ENCODE peak calls at places on chromosomes 4 and X, in six cellular contexts. One of them, this sample, is unnamed.

GRCh38 chr4:82954212-82954611 is 53.7 kb downstream of the THAP9 start:
- DNase-seq in mucosa of descending colon: no peak
- DNase-seq in GM12865: no peak
- DNase-seq in bronchial epithelial cell: no peak
- DNase-seq in left ventricle myocardium inferior: no peak
- DNase-seq in Karpas-422: no peak
- DNase-seq in this sample: no peak

GRCh38 chr4:125070869-125071268 is 243.9 kb upstream of the FAT4 start:
- DNase-seq in mucosa of descending colon: no peak
- DNase-seq in GM12865: no peak
- DNase-seq in bronchial epithelial cell: peak; percentile 17
- DNase-seq in left ventricle myocardium inferior: no peak
- DNase-seq in Karpas-422: no peak
- DNase-seq in this sample: no peak

GRCh38 chr4:22573198-22573597 is 57.3 kb upstream of the ADGRA3 start:
- DNase-seq in mucosa of descending colon: peak; percentile 73
- DNase-seq in GM12865: no peak
- DNase-seq in bronchial epithelial cell: no peak
- DNase-seq in left ventricle myocardium inferior: peak; percentile 71
- DNase-seq in Karpas-422: no peak
- DNase-seq in this sample: no peak

GRCh38 chrX:56978172-56978571 is 17.2 kb downstream of the SPIN3 start:
- DNase-seq in mucosa of descending colon: peak; percentile 43
- DNase-seq in GM12865: peak; percentile 61
- DNase-seq in bronchial epithelial cell: peak; percentile 51
- DNase-seq in left ventricle myocardium inferior: no peak
- DNase-seq in Karpas-422: peak; percentile 84
- DNase-seq in this sample: peak; percentile 53

GRCh38 chrX:2756534-2756933 is 4.7 kb downstream of the XG start:
- DNase-seq in mucosa of descending colon: no peak
- DNase-seq in GM12865: no peak
- DNase-seq in bronchial epithelial cell: no peak
- DNase-seq in left ventricle myocardium inferior: no peak
- DNase-seq in Karpas-422: no peak
- DNase-seq in this sample: no peak

GRCh38 chr4:8200302-8200975 is 1.3 kb downstream of the SH3TC1 start:
- DNase-seq in mucosa of descending colon: peak; percentile 38
- DNase-seq in GM12865: peak; percentile 46
- DNase-seq in bronchial epithelial cell: peak; percentile 63
- DNase-seq in left ventricle myocardium inferior: peak; percentile 82
- DNase-seq in Karpas-422: no peak
- DNase-seq in this sample: peak; percentile 57

GRCh38 chr4:53055274-53055673 is 193.2 kb downstream of the RASL11B start:
- DNase-seq in mucosa of descending colon: no peak
- DNase-seq in GM12865: no peak
- DNase-seq in bronchial epithelial cell: peak; percentile 13
- DNase-seq in left ventricle myocardium inferior: no peak
- DNase-seq in Karpas-422: no peak
- DNase-seq in this sample: no peak

GRCh38 chr4:173332021-173332487 is 2.1 kb downstream of the HMGB2 start:
- DNase-seq in mucosa of descending colon: no peak
- DNase-seq in GM12865: peak; percentile 38
- DNase-seq in bronchial epithelial cell: peak; percentile 25
- DNase-seq in left ventricle myocardium inferior: no peak
- DNase-seq in Karpas-422: no peak
- DNase-seq in this sample: peak; percentile 52

GRCh38 chr4:67929447-67929846 is 33.8 kb downstream of the TMPRSS11A start:
- DNase-seq in mucosa of descending colon: no peak
- DNase-seq in GM12865: no peak
- DNase-seq in bronchial epithelial cell: peak; percentile 97
- DNase-seq in left ventricle myocardium inferior: no peak
- DNase-seq in Karpas-422: no peak
- DNase-seq in this sample: no peak

DNA sequence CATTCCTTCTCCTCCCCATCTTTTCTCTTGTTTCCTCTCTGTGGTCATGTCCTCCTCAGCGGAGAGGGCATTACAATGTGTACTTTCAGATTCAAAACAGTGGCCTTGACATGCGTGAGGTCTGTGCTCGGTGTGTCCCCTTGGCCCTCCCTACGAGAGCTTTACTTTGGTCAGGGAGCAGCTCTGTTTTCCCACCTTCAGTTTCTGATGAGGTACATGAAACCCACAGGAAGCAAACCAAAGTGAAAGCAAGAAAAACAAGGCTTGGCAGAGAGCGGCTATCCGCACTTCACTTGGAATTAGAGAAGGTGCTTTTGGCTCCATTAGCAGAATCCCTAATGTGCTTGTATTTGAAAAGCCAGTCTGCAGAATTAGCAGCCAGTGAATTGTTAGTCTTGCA is 19.5 kb upstream of the BOD1L1 start:
- DNase-seq in mucosa of descending colon: no peak
- DNase-seq in GM12865: no peak
- DNase-seq in bronchial epithelial cell: no peak
- DNase-seq in left ventricle myocardium inferior: no peak
- DNase-seq in Karpas-422: no peak
- DNase-seq in this sample: no peak
- H3K4me3 ChIP-seq in mucosa of descending colon: no peak overlapping the region
- H3K4me3 ChIP-seq in GM12865: no peak overlapping the region
- H3K4me3 ChIP-seq in bronchial epithelial cell: no peak overlapping the region
- H3K4me3 ChIP-seq in left ventricle myocardium inferior: no peak overlapping the region
- H3K4me3 ChIP-seq in Karpas-422: no peak overlapping the region
- H3K4me3 ChIP-seq in this sample: no peak overlapping the region

GRCh38 chrX:111244238-111244750 is 26.0 kb downstream of the CAPN6 start:
- DNase-seq in mucosa of descending colon: no peak
- DNase-seq in GM12865: peak; percentile 5
- DNase-seq in bronchial epithelial cell: peak; percentile 20
- DNase-seq in left ventricle myocardium inferior: no peak
- DNase-seq in Karpas-422: peak; percentile 62
- DNase-seq in this sample: no peak
- H3K4me3 ChIP-seq in mucosa of descending colon: no peak overlapping the region
- H3K4me3 ChIP-seq in GM12865: no peak overlapping the region
- H3K4me3 ChIP-seq in bronchial epithelial cell: no peak overlapping the region
- H3K4me3 ChIP-seq in left ventricle myocardium inferior: no peak overlapping the region
- H3K4me3 ChIP-seq in Karpas-422: no peak overlapping the region
- H3K4me3 ChIP-seq in this sample: no peak overlapping the region

DNA sequence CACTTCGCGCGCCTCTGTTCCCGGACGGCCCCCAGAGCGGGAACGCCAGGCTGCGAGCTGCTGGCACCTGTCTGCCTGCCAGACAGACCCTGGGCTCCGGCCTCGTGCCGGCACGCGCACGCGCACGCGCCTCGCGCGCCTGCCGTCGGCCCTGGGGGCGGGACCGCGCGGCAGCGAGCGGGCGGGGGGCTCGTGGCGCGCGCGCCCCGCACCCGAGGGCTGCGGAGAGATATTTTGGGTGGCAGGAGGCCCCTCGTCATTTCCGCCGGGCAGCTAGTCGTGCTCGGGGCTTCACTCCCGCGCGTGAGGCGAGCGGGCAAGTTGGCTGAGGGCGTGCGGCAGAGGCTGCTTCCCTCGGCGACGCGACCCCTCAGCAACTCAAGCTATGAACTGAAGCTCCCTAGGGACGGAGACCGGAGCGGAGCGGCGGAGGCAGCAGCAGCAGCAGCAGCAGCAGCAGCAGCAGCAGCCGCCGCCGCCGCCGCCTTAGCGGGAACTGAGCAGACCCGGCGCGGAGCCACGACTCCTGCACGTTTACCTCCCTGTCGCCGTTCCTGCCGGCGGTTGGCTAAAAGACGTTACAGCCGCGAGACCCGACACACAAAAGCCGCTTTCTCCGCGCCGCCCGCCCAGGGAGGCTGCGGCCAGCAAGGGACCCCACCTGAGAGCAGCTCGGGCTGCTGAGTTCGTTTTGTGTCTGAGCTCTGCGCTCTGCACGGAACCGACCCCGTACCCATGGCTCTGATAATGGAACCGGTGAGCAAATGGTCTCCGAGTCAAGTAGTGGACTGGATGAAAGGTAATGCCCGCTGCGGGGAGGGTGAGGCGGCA is at the start of gene CNKSR2:
- DNase-seq in mucosa of descending colon: peak; percentile 4
- DNase-seq in GM12865: peak; percentile 43
- DNase-seq in bronchial epithelial cell: no peak
- DNase-seq in left ventricle myocardium inferior: peak; percentile 19
- DNase-seq in Karpas-422: no peak
- DNase-seq in this sample: peak; percentile 69
- H3K4me3 ChIP-seq in mucosa of descending colon: no peak within 1 kb of the TSS
- H3K4me3 ChIP-seq in GM12865: peak within 1 kb of the TSS; percentile 48
- H3K4me3 ChIP-seq in bronchial epithelial cell: peak within 1 kb of the TSS; percentile 36
- H3K4me3 ChIP-seq in left ventricle myocardium inferior: peak within 1 kb of the TSS; percentile 66
- H3K4me3 ChIP-seq in Karpas-422: no peak within 1 kb of the TSS
- H3K4me3 ChIP-seq in this sample: peak within 1 kb of the TSS; percentile 74

DNA sequence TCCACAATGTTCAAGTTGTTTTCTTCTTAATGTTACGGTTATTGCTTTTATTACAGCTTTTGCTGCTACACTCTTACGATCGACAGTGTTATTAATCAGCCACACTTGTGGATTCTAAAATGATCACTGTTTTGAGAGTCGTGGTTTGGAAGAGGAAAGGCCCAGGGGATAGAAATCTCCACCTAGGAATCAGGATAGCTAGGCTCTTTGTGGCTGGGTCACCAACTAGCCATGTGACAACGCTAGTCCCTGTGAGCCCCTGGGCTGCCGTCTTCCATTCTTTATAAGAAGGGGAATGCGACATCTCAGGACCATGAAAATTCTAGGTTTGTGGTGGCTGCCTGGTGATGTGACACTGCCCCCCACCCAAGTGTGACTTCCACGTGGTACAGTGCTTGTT is 380 bp downstream of the SLC34A2 start:
- DNase-seq in mucosa of descending colon: no peak
- DNase-seq in GM12865: no peak
- DNase-seq in bronchial epithelial cell: no peak
- DNase-seq in left ventricle myocardium inferior: no peak
- DNase-seq in Karpas-422: no peak
- DNase-seq in this sample: no peak
- H3K4me3 ChIP-seq in mucosa of descending colon: no peak overlapping the region
- H3K4me3 ChIP-seq in GM12865: no peak overlapping the region
- H3K4me3 ChIP-seq in bronchial epithelial cell: peak overlapping the region; percentile 30
- H3K4me3 ChIP-seq in left ventricle myocardium inferior: peak overlapping the region; percentile 48
- H3K4me3 ChIP-seq in Karpas-422: no peak overlapping the region
- H3K4me3 ChIP-seq in this sample: no peak overlapping the region

GRCh38 chr4:153082322-153083301 is 121.6 kb upstream of the TRIM2 start:
- DNase-seq in mucosa of descending colon: no peak
- DNase-seq in GM12865: no peak
- DNase-seq in bronchial epithelial cell: peak; percentile 81
- DNase-seq in left ventricle myocardium inferior: no peak
- DNase-seq in Karpas-422: peak; percentile 48
- DNase-seq in this sample: peak; percentile 87
- H3K4me3 ChIP-seq in mucosa of descending colon: no peak overlapping the region
- H3K4me3 ChIP-seq in GM12865: no peak overlapping the region
- H3K4me3 ChIP-seq in bronchial epithelial cell: no peak overlapping the region
- H3K4me3 ChIP-seq in left ventricle myocardium inferior: no peak overlapping the region
- H3K4me3 ChIP-seq in Karpas-422: no peak overlapping the region
- H3K4me3 ChIP-seq in this sample: no peak overlapping the region

This sample was measured in CD4-positive, CD25-positive, alpha-beta regulatory T cell.